ENCODE peak calls at places on chromosomes 4 and X, in ten cellular contexts. A is fibroblast of mammary gland, P is ascending aorta, V is astrocyte of the spinal cord, O is cardiac muscle cell, T is Peyer's patch, Z is neural progenitor cell, R is mesendoderm, K is coronary artery, S is A549. I is an unnamed sample.

GRCh38 chr4:11404431-11404830 is 24.3 kb downstream of the HS3ST1 start:
- DNase-seq in V (no peak), T (no peak), R (no peak), K (no peak), S (no peak), O (no peak), A (no peak), P (no peak), Z (no peak), I (no peak)

GRCh38 chrX:65635371-65635770 is 32.1 kb upstream of the MSN start:
- DNase-seq in T (no peak), P (peak), A (no peak), K (no peak), V (no peak), R (no peak), S (no peak), O (peak), Z (no peak), I (no peak)

GRCh38 chrX:47568656-47569295 is 7.8 kb downstream of the ARAF start:
- DNase-seq in V (no peak), A (peak), P (no peak), T (no peak), S (peak), K (no peak), R (peak), O (no peak), Z (peak), I (no peak)

GRCh38 chrX:139202742-139203410 is 327.7 kb upstream of the F9 start:
- DNase-seq in A (no peak), V (no peak), T (no peak), P (no peak), K (no peak), R (peak), Z (peak), S (no peak), O (no peak), I (no peak)

GRCh38 chr4:128986019-128986418 is 107.3 kb downstream of the SCLT1 start:
- DNase-seq in S (no peak), O (no peak), V (no peak), T (no peak), Z (no peak), A (no peak), K (no peak), R (no peak), P (no peak), I (no peak)

GRCh38 chr4:184648220-184649025 is 824 bp downstream of the CASP3 start:
- DNase-seq in V (peak), P (peak), S (peak), T (peak), Z (peak), O (peak), R (peak), A (peak), K (peak), I (peak)

GRCh38 chr4:1400191-1400805 is 5.9 kb downstream of the NKX1-1 start:
- DNase-seq in Z (no peak), K (no peak), R (no peak), V (no peak), P (peak), A (no peak), S (no peak), O (no peak), T (no peak), I (no peak)

GRCh38 chr4:6475492-6476020 is 3.1 kb upstream of the PPP2R2C start:
- DNase-seq in A (no peak), K (peak), S (no peak), R (no peak), Z (no peak), T (no peak), V (no peak), P (peak), O (no peak), I (peak)

GRCh38 chr4:184884863-184885262 is 59.1 kb upstream of the ACSL1 start:
- DNase-seq in A (no peak), T (no peak), K (no peak), R (no peak), O (no peak), Z (no peak), V (no peak), P (no peak), S (no peak), I (no peak)

GRCh38 chr4:57159866-57160265 is 49.7 kb upstream of the IGFBP7 start:
- DNase-seq in A (peak), K (no peak), S (no peak), O (peak), T (no peak), V (no peak), R (no peak), Z (no peak), P (no peak), I (peak)

GRCh38 chr4:173247316-173247715 is 78.7 kb downstream of the GALNT7 start:
- DNase-seq in V (no peak), K (no peak), A (no peak), Z (no peak), T (no peak), P (no peak), S (no peak), O (no peak), R (no peak), I (no peak)

GRCh38 chr4:75895744-75896314 is 6.4 kb downstream of the PPEF2 start:
- DNase-seq in S (peak), V (peak), T (no peak), O (peak), K (no peak), A (peak), Z (peak), P (no peak), R (peak), I (no peak)

GRCh38 chrX:17519349-17519748 is 144.3 kb downstream of the NHS start:
- DNase-seq in O (peak), S (no peak), K (peak), R (no peak), T (no peak), V (no peak), Z (no peak), P (peak), A (peak), I (no peak)

GRCh38 chrX:44039556-44039955 is 66.4 kb upstream of the NDP start:
- DNase-seq in Z (no peak), T (no peak), O (no peak), A (no peak), R (no peak), S (no peak), K (no peak), V (no peak), P (no peak), I (no peak)

GRCh38 chrX:153708415-153708814 is 15.8 kb downstream of the BCAP31 start:
- DNase-seq in P (no peak), Z (peak), R (peak), S (peak), A (peak), T (no peak), K (peak), O (peak), V (peak), I (no peak)

GRCh38 chr4:9765091-9765490 is 16.3 kb upstream of the DRD5 start:
- DNase-seq in S (no peak), K (no peak), V (no peak), A (peak), R (peak), P (no peak), T (no peak), Z (peak), O (peak), I (no peak)

GRCh38 chr4:20615492-20616136 is 84.6 kb upstream of the PACRGL start:
- DNase-seq in V (no peak), R (peak), T (no peak), O (peak), S (no peak), A (no peak), K (no peak), P (no peak), Z (no peak), I (no peak)

GRCh38 chr4:93084599-93085305 is 743.8 kb upstream of the ATOH1 start:
- DNase-seq in Z (peak), O (no peak), A (no peak), K (no peak), P (no peak), V (no peak), S (no peak), T (no peak), R (peak), I (no peak)

GRCh38 chrX:97074400-97074799 is 190.7 kb downstream of the RPA4 start:
- DNase-seq in R (no peak), S (no peak), Z (no peak), T (no peak), O (no peak), A (peak), P (no peak), V (peak), K (no peak), I (no peak)

GRCh38 chr4:56817840-56818491 is 3.5 kb downstream of the SPINK2 start:
- DNase-seq in V (no peak), P (no peak), O (no peak), Z (no peak), T (no peak), K (no peak), S (no peak), R (no peak), A (no peak), I (no peak)

GRCh38 chrX:51148848-51149247 is 183.8 kb upstream of the NUDT10 start:
- DNase-seq in S (no peak), P (no peak), V (no peak), T (no peak), A (peak), R (peak), K (no peak), O (peak), Z (peak), I (no peak)

GRCh38 chr4:56910172-56910967 is 2.7 kb downstream of the REST start:
- DNase-seq in T (no peak), A (no peak), S (no peak), V (no peak), R (peak), P (no peak), Z (peak), O (no peak), K (no peak), I (no peak)

GRCh38 chr4:165600959-165601674 is 222.3 kb downstream of the CPE start:
- DNase-seq in P (no peak), V (no peak), O (no peak), T (no peak), R (no peak), S (no peak), A (no peak), K (no peak), Z (no peak), I (no peak)

GRCh38 chr4:6538586-6538985 is 36.4 kb upstream of the MAN2B2 start:
- DNase-seq in K (no peak), Z (no peak), A (no peak), V (no peak), R (no peak), S (no peak), T (no peak), P (no peak), O (no peak), I (no peak)

GRCh38 chrX:97405031-97405685 is 521.5 kb downstream of the RPA4 start:
- DNase-seq in R (no peak), P (no peak), K (no peak), O (peak), T (no peak), A (peak), Z (no peak), S (no peak), V (no peak), I (no peak)

GRCh38 chr4:91758487-91758886 is 545.3 kb upstream of the GRID2 start:
- DNase-seq in T (no peak), S (no peak), A (no peak), K (no peak), O (peak), P (no peak), R (no peak), Z (no peak), V (peak), I (no peak)

GRCh38 chr4:71217688-71218087 is 121.1 kb upstream of the SLC4A4 start:
- DNase-seq in S (no peak), A (no peak), O (peak), V (no peak), K (no peak), R (no peak), T (no peak), Z (no peak), P (no peak), I (no peak)

GRCh38 chr4:99205104-99205979 is 13.7 kb downstream of the ADH6 start:
- DNase-seq in O (peak), T (no peak), A (peak), Z (peak), P (peak), R (peak), S (no peak), V (peak), K (no peak), I (no peak)

GRCh38 chr4:23728393-23728792 is 161.5 kb downstream of the PPARGC1A start:
- DNase-seq in V (peak), Z (no peak), T (no peak), R (peak), S (peak), O (peak), A (peak), K (no peak), P (no peak), I (no peak)

GRCh38 chr4:3485882-3486555 is 22.9 kb downstream of the DOK7 start:
- DNase-seq in V (no peak), Z (no peak), O (no peak), R (no peak), A (no peak), K (no peak), P (no peak), T (peak), S (no peak), I (no peak)
- H3K4me3 ChIP-seq in V (no peak), Z (no peak), O (no peak), R (no peak), A (no peak), K (no peak), P (no peak), T (peak), S (no peak), I (no peak)

GRCh38 chr4:187996502-187997177 is 1.1 kb downstream of the ZFP42 start:
- DNase-seq in T (no peak), P (no peak), K (no peak), V (no peak), O (peak), R (peak), Z (peak), A (no peak), S (no peak), I (no peak)
- H3K4me3 ChIP-seq in T (no peak), P (no peak), K (no peak), V (no peak), O (no peak), R (peak), Z (peak), A (no peak), S (no peak), I (no peak)

GRCh38 chr4:39699676-39700409 is 1.9 kb downstream of the UBE2K start:
- DNase-seq in O (peak), K (no peak), A (peak), S (peak), V (peak), P (no peak), Z (no peak), T (no peak), R (no peak), I (no peak)
- H3K4me3 ChIP-seq in O (peak), K (peak), A (peak), S (peak), V (peak), P (peak), Z (peak), T (no peak), R (no peak), I (peak)

GRCh38 chr4:73223258-73223651 is 35.3 kb downstream of the ANKRD17 start:
- DNase-seq in T (no peak), A (no peak), S (no peak), P (no peak), K (no peak), Z (no peak), R (no peak), O (no peak), V (no peak), I (no peak)

GRCh38 chr4:73222466-73223257 is 35.9 kb downstream of the ANKRD17 start:
- DNase-seq in P (peak), T (no peak), R (peak), A (peak), K (no peak), V (peak), O (peak), S (peak), Z (peak), I (no peak)

GRCh38 chr4:73224886-73225285 is 33.7 kb downstream of the ANKRD17 start:
- DNase-seq in Z (no peak), K (no peak), T (no peak), R (peak), A (no peak), S (no peak), V (no peak), O (no peak), P (no peak), I (no peak)

GRCh38 chr4:73221734-73222133 is 36.9 kb downstream of the ANKRD17 start:
- DNase-seq in P (no peak), V (no peak), A (no peak), R (peak), Z (no peak), O (no peak), T (no peak), K (no peak), S (no peak), I (no peak)

DNA sequence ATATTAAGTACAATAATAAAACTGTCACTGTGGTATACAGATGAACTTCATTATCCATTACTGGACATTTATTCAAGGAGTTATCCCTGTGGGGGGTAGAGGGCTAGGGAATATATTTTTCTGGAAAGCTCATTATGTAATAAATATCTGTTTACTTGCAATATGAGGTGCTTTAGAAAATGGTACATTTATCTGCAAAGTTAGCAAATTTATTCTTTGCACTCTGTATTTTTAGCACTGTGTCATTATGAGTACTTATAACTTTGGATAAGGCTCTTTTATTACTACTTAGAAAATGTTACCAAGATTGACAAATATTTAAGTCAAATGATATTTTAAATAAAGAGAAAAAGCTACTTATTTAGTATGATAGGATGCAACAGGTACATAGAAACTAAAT is 37.8 kb downstream of the ANKRD17 start:
- DNase-seq in K (no peak), S (no peak), V (no peak), Z (no peak), P (no peak), A (no peak), R (no peak), T (no peak), O (no peak), I (no peak)
- H3K4me3 ChIP-seq in K (no peak), S (no peak), V (no peak), Z (no peak), P (no peak), A (no peak), R (no peak), T (no peak), O (no peak), I (no peak)

DNA sequence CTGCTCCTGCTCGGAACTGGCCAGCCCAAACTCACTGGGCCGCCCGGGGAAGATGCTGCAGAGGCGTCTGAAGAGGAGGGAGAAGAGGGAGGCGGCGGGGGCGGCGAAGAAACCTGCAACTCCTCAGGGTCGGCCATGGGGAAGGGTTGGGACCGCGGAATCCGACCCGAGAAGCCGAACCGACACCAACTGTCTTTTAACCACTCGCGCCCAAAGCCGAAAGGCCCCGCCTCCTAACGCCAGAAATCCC is at the start of gene C4orf46:
- DNase-seq in T (no peak), K (no peak), O (no peak), R (no peak), V (no peak), S (no peak), P (no peak), A (no peak), Z (no peak), I (peak)
- H3K4me3 ChIP-seq in T (peak), K (peak), O (peak), R (peak), V (peak), S (peak), P (peak), A (peak), Z (peak), I (peak)

GRCh38 chrX:49272426-49272825 is 2.8 kb downstream of the PPP1R3F start:
- DNase-seq in Z (no peak), V (no peak), O (no peak), R (no peak), S (no peak), K (no peak), T (no peak), P (no peak), A (no peak), I (no peak)

GRCh38 chrX:49271341-49271740 is 1.7 kb downstream of the PPP1R3F start:
- DNase-seq in Z (no peak), O (no peak), R (no peak), S (no peak), A (no peak), P (no peak), V (no peak), T (no peak), K (no peak), I (no peak)

GRCh38 chrX:49276207-49276606 is 6.6 kb downstream of the PPP1R3F start:
- DNase-seq in O (no peak), K (no peak), P (no peak), T (no peak), R (no peak), Z (no peak), V (no peak), A (no peak), S (no peak), I (no peak)

GRCh38 chrX:49270249-49270921 is 792 bp downstream of the PPP1R3F start:
- DNase-seq in A (no peak), R (no peak), K (no peak), O (peak), S (no peak), T (no peak), V (no peak), Z (peak), P (no peak), I (no peak)

DNA sequence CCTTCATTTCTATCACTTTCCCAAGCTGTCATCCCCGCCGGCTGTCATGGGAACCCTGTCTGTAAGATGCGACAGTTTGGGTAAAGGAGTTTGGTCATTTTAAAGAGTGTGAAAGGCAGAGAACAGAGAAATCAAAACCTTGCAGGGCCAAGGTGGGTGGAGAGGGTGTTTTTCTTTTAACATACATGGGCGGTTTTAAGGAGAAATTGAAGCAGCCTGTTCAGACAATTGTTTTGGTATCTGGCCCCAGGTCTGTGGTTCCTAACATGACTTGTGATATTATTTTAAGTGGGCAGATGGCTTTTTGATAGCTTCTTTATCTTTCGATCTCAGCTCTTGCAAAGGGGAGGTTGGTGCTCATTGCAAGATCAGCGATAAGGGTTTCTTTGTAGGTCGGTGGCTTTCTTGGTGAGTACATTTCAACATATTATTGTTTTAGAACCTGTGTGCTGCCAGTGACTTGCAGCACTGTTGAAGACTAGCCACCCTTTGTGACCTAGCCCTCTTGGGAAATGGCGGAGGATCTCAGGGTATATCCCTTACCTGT is 3.7 kb downstream of the PPP1R3F start:
- DNase-seq in Z (no peak), O (no peak), S (no peak), V (no peak), K (no peak), P (no peak), A (no peak), T (no peak), R (no peak), I (no peak)
- H3K4me3 ChIP-seq in Z (no peak), O (no peak), S (no peak), V (no peak), K (no peak), P (no peak), A (no peak), T (no peak), R (no peak), I (no peak)

I was measured in esophagus muscularis mucosa.